ENCODE peak calls at places on chromosomes 4 and X, in eight cellular contexts. One of them, this sample, is unnamed.

GRCh38 chr4:16027626-16028025 is 56.2 kb downstream of the PROM1 start:
- DNase-seq in fibroblast of lung: peak; percentile 52
- DNase-seq in vagina: no peak
- DNase-seq in CD8-positive, alpha-beta memory T cell: no peak
- DNase-seq in hepatocyte: no peak
- DNase-seq in astrocyte: peak; percentile 34
- DNase-seq in right cardiac atrium: no peak
- DNase-seq in mammary epithelial cell: no peak
- DNase-seq in this sample: no peak

GRCh38 chr4:117817316-117817715 is 217.0 kb upstream of the NDST3 start:
- DNase-seq in fibroblast of lung: peak; percentile 48
- DNase-seq in vagina: no peak
- DNase-seq in CD8-positive, alpha-beta memory T cell: no peak
- DNase-seq in hepatocyte: no peak
- DNase-seq in astrocyte: peak; percentile 42
- DNase-seq in right cardiac atrium: no peak
- DNase-seq in mammary epithelial cell: no peak
- DNase-seq in this sample: no peak

GRCh38 chr4:4995866-4996265 is 23.4 kb downstream of the CYTL1 start:
- DNase-seq in fibroblast of lung: peak; percentile 25
- DNase-seq in vagina: no peak
- DNase-seq in CD8-positive, alpha-beta memory T cell: no peak
- DNase-seq in hepatocyte: no peak
- DNase-seq in astrocyte: peak; percentile 22
- DNase-seq in right cardiac atrium: no peak
- DNase-seq in mammary epithelial cell: no peak
- DNase-seq in this sample: no peak

GRCh38 chr4:139763205-139763604 is 97.6 kb downstream of the MGST2 start:
- DNase-seq in fibroblast of lung: no peak
- DNase-seq in vagina: no peak
- DNase-seq in CD8-positive, alpha-beta memory T cell: no peak
- DNase-seq in hepatocyte: no peak
- DNase-seq in astrocyte: no peak
- DNase-seq in right cardiac atrium: no peak
- DNase-seq in mammary epithelial cell: no peak
- DNase-seq in this sample: no peak

GRCh38 chrX:148593987-148594386 is 93.6 kb downstream of the AFF2 start:
- DNase-seq in fibroblast of lung: no peak
- DNase-seq in vagina: no peak
- DNase-seq in CD8-positive, alpha-beta memory T cell: no peak
- DNase-seq in hepatocyte: peak; percentile 6
- DNase-seq in astrocyte: no peak
- DNase-seq in right cardiac atrium: no peak
- DNase-seq in mammary epithelial cell: no peak
- DNase-seq in this sample: no peak

GRCh38 chr4:51885371-51885770 is 42.4 kb downstream of the DCUN1D4 start:
- DNase-seq in fibroblast of lung: peak; percentile 32
- DNase-seq in vagina: no peak
- DNase-seq in CD8-positive, alpha-beta memory T cell: no peak
- DNase-seq in hepatocyte: peak; percentile 46
- DNase-seq in astrocyte: peak; percentile 20
- DNase-seq in right cardiac atrium: no peak
- DNase-seq in mammary epithelial cell: no peak
- DNase-seq in this sample: no peak

GRCh38 chr4:170270628-170271027 is 180.9 kb upstream of the AADAT start:
- DNase-seq in fibroblast of lung: no peak
- DNase-seq in vagina: no peak
- DNase-seq in CD8-positive, alpha-beta memory T cell: no peak
- DNase-seq in hepatocyte: no peak
- DNase-seq in astrocyte: no peak
- DNase-seq in right cardiac atrium: no peak
- DNase-seq in mammary epithelial cell: no peak
- DNase-seq in this sample: no peak

GRCh38 chrX:107675823-107676555 is 47.7 kb downstream of the PRPS1 start:
- DNase-seq in fibroblast of lung: peak; percentile 23
- DNase-seq in vagina: no peak
- DNase-seq in CD8-positive, alpha-beta memory T cell: no peak
- DNase-seq in hepatocyte: peak; percentile 61
- DNase-seq in astrocyte: no peak
- DNase-seq in right cardiac atrium: peak; percentile 33
- DNase-seq in mammary epithelial cell: peak; percentile 30
- DNase-seq in this sample: no peak

GRCh38 chrX:63918611-63919010 is 133.6 kb upstream of the ARHGEF9 start:
- DNase-seq in fibroblast of lung: no peak
- DNase-seq in vagina: no peak
- DNase-seq in CD8-positive, alpha-beta memory T cell: no peak
- DNase-seq in hepatocyte: no peak
- DNase-seq in astrocyte: no peak
- DNase-seq in right cardiac atrium: no peak
- DNase-seq in mammary epithelial cell: peak; percentile 28
- DNase-seq in this sample: no peak

GRCh38 chr4:68732653-68733466 is 62.4 kb upstream of the UGT2B15 start:
- DNase-seq in fibroblast of lung: no peak
- DNase-seq in vagina: no peak
- DNase-seq in CD8-positive, alpha-beta memory T cell: no peak
- DNase-seq in hepatocyte: peak; percentile 77
- DNase-seq in astrocyte: no peak
- DNase-seq in right cardiac atrium: no peak
- DNase-seq in mammary epithelial cell: no peak
- DNase-seq in this sample: no peak

GRCh38 chrX:40100537-40101429 is 3.0 kb upstream of the BCOR start:
- DNase-seq in fibroblast of lung: no peak
- DNase-seq in vagina: no peak
- DNase-seq in CD8-positive, alpha-beta memory T cell: no peak
- DNase-seq in hepatocyte: no peak
- DNase-seq in astrocyte: no peak
- DNase-seq in right cardiac atrium: no peak
- DNase-seq in mammary epithelial cell: no peak
- DNase-seq in this sample: no peak

GRCh38 chr4:107824367-107825071 is at the start of gene SGMS2:
- DNase-seq in fibroblast of lung: peak; percentile 89
- DNase-seq in vagina: peak; percentile 92
- DNase-seq in CD8-positive, alpha-beta memory T cell: no peak
- DNase-seq in hepatocyte: peak; percentile 95
- DNase-seq in astrocyte: peak; percentile 82
- DNase-seq in right cardiac atrium: peak; percentile 92
- DNase-seq in mammary epithelial cell: peak; percentile 95
- DNase-seq in this sample: peak; percentile 54

GRCh38 chr4:126708716-126709115 is 924.0 kb upstream of the INTU start:
- DNase-seq in fibroblast of lung: no peak
- DNase-seq in vagina: no peak
- DNase-seq in CD8-positive, alpha-beta memory T cell: no peak
- DNase-seq in hepatocyte: no peak
- DNase-seq in astrocyte: no peak
- DNase-seq in right cardiac atrium: no peak
- DNase-seq in mammary epithelial cell: peak; percentile 84
- DNase-seq in this sample: no peak

GRCh38 chr4:172390341-172390740 is 577.1 kb downstream of the GALNTL6 start:
- DNase-seq in fibroblast of lung: no peak
- DNase-seq in vagina: no peak
- DNase-seq in CD8-positive, alpha-beta memory T cell: no peak
- DNase-seq in hepatocyte: no peak
- DNase-seq in astrocyte: no peak
- DNase-seq in right cardiac atrium: no peak
- DNase-seq in mammary epithelial cell: peak; percentile 87
- DNase-seq in this sample: no peak

GRCh38 chr4:113086172-113086695 is 36.8 kb downstream of the ANK2 start:
- DNase-seq in fibroblast of lung: no peak
- DNase-seq in vagina: no peak
- DNase-seq in CD8-positive, alpha-beta memory T cell: no peak
- DNase-seq in hepatocyte: no peak
- DNase-seq in astrocyte: no peak
- DNase-seq in right cardiac atrium: no peak
- DNase-seq in mammary epithelial cell: no peak
- DNase-seq in this sample: no peak

GRCh38 chr4:114052227-114052626 is 72.8 kb upstream of the ARSJ start:
- DNase-seq in fibroblast of lung: no peak
- DNase-seq in vagina: no peak
- DNase-seq in CD8-positive, alpha-beta memory T cell: no peak
- DNase-seq in hepatocyte: no peak
- DNase-seq in astrocyte: no peak
- DNase-seq in right cardiac atrium: no peak
- DNase-seq in mammary epithelial cell: no peak
- DNase-seq in this sample: no peak

GRCh38 chr4:182978152-182978827 is 61.1 kb upstream of the DCTD start:
- DNase-seq in fibroblast of lung: peak; percentile 88
- DNase-seq in vagina: no peak
- DNase-seq in CD8-positive, alpha-beta memory T cell: no peak
- DNase-seq in hepatocyte: no peak
- DNase-seq in astrocyte: peak; percentile 83
- DNase-seq in right cardiac atrium: no peak
- DNase-seq in mammary epithelial cell: peak; percentile 67
- DNase-seq in this sample: no peak

GRCh38 chr4:142706381-142706780 is 139.7 kb downstream of the INPP4B start:
- DNase-seq in fibroblast of lung: no peak
- DNase-seq in vagina: no peak
- DNase-seq in CD8-positive, alpha-beta memory T cell: no peak
- DNase-seq in hepatocyte: no peak
- DNase-seq in astrocyte: no peak
- DNase-seq in right cardiac atrium: no peak
- DNase-seq in mammary epithelial cell: no peak
- DNase-seq in this sample: no peak
- H3K4me3 ChIP-seq in fibroblast of lung: no peak overlapping the region
- H3K4me3 ChIP-seq in vagina: no peak overlapping the region
- H3K4me3 ChIP-seq in CD8-positive, alpha-beta memory T cell: peak overlapping the region; percentile 16
- H3K4me3 ChIP-seq in hepatocyte: no peak overlapping the region
- H3K4me3 ChIP-seq in astrocyte: no peak overlapping the region
- H3K4me3 ChIP-seq in right cardiac atrium: no peak overlapping the region
- H3K4me3 ChIP-seq in mammary epithelial cell: no peak overlapping the region
- H3K4me3 ChIP-seq in this sample: no peak overlapping the region

GRCh38 chr4:76984127-76984526 is 34.6 kb downstream of the SEPTIN11 start:
- DNase-seq in fibroblast of lung: peak; percentile 59
- DNase-seq in vagina: no peak
- DNase-seq in CD8-positive, alpha-beta memory T cell: peak; percentile 39
- DNase-seq in hepatocyte: no peak
- DNase-seq in astrocyte: peak; percentile 47
- DNase-seq in right cardiac atrium: no peak
- DNase-seq in mammary epithelial cell: peak; percentile 24
- DNase-seq in this sample: no peak
- H3K27ac ChIP-seq in fibroblast of lung: peak overlapping the region; percentile 94
- H3K27ac ChIP-seq in vagina: peak overlapping the region; percentile 42
- H3K27ac ChIP-seq in CD8-positive, alpha-beta memory T cell: no peak overlapping the region
- H3K27ac ChIP-seq in hepatocyte: peak overlapping the region; percentile 91
- H3K27ac ChIP-seq in astrocyte: peak overlapping the region; percentile 98
- H3K27ac ChIP-seq in right cardiac atrium: peak overlapping the region; percentile 32
- H3K27ac ChIP-seq in mammary epithelial cell: peak overlapping the region; percentile 6
- H3K27ac ChIP-seq in this sample: peak overlapping the region; percentile 94

GRCh38 chr4:21451032-21451431 is 497.5 kb downstream of the KCNIP4 start:
- DNase-seq in fibroblast of lung: peak; percentile 84
- DNase-seq in vagina: no peak
- DNase-seq in CD8-positive, alpha-beta memory T cell: no peak
- DNase-seq in hepatocyte: no peak
- DNase-seq in astrocyte: peak; percentile 81
- DNase-seq in right cardiac atrium: no peak
- DNase-seq in mammary epithelial cell: peak; percentile 89
- DNase-seq in this sample: no peak
- H3K4me3 ChIP-seq in fibroblast of lung: no peak overlapping the region
- H3K4me3 ChIP-seq in vagina: no peak overlapping the region
- H3K4me3 ChIP-seq in CD8-positive, alpha-beta memory T cell: no peak overlapping the region
- H3K4me3 ChIP-seq in hepatocyte: no peak overlapping the region
- H3K4me3 ChIP-seq in astrocyte: no peak overlapping the region
- H3K4me3 ChIP-seq in right cardiac atrium: no peak overlapping the region
- H3K4me3 ChIP-seq in mammary epithelial cell: no peak overlapping the region
- H3K4me3 ChIP-seq in this sample: no peak overlapping the region

GRCh38 chr4:21801661-21802355 is 146.8 kb downstream of the KCNIP4 start:
- DNase-seq in fibroblast of lung: peak; percentile 63
- DNase-seq in vagina: no peak
- DNase-seq in CD8-positive, alpha-beta memory T cell: no peak
- DNase-seq in hepatocyte: no peak
- DNase-seq in astrocyte: peak; percentile 50
- DNase-seq in right cardiac atrium: no peak
- DNase-seq in mammary epithelial cell: no peak
- DNase-seq in this sample: no peak
- H3K27ac ChIP-seq in fibroblast of lung: no peak overlapping the region
- H3K27ac ChIP-seq in vagina: no peak overlapping the region
- H3K27ac ChIP-seq in CD8-positive, alpha-beta memory T cell: no peak overlapping the region
- H3K27ac ChIP-seq in hepatocyte: no peak overlapping the region
- H3K27ac ChIP-seq in astrocyte: peak overlapping the region; percentile 92
- H3K27ac ChIP-seq in right cardiac atrium: no peak overlapping the region
- H3K27ac ChIP-seq in mammary epithelial cell: peak overlapping the region; percentile 57
- H3K27ac ChIP-seq in this sample: no peak overlapping the region

DNA sequence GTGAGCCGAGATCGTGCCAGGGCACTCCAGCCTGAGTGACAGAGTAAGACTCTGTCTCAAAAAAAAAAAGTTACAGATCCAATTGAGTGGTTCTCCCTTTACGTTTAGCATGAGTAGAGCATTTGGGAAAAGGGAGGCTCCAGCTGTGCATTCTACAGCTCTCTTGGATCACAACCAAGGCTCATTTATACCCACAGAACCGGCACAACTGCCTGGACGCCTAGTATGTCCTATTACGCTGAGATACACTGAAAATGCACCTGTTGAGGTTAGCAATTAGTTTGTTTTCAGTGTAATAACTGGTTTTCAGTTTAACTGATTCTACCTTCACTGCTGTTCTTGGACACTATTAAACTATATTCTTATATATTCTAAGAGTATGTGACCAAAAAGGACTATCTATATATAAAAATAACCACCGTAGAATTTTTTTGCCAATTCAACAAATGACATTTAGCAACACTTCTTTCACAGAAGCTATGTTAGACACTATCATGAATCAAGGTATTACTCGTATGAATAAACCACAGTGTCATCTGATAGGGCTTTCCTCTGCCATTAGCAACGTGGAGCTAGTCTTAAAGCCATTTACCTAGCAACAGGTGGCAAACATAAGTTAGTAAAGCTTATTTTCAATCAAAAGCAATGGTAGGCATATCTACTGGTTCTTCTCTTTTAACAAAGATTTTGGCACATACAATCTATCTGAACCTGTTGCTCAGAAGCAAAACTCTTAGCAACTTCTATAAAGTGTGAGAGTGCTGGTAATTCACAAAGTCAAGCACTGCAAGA is 3.6 kb downstream of the OTUD4 start:
- DNase-seq in fibroblast of lung: no peak
- DNase-seq in vagina: no peak
- DNase-seq in CD8-positive, alpha-beta memory T cell: peak; percentile 11
- DNase-seq in hepatocyte: no peak
- DNase-seq in astrocyte: no peak
- DNase-seq in right cardiac atrium: no peak
- DNase-seq in mammary epithelial cell: peak; percentile 35
- DNase-seq in this sample: no peak
- H3K4me3 ChIP-seq in fibroblast of lung: peak overlapping the region; percentile 92
- H3K4me3 ChIP-seq in vagina: peak overlapping the region; percentile 96
- H3K4me3 ChIP-seq in CD8-positive, alpha-beta memory T cell: peak overlapping the region; percentile 82
- H3K4me3 ChIP-seq in hepatocyte: peak overlapping the region; percentile 77
- H3K4me3 ChIP-seq in astrocyte: peak overlapping the region; percentile 99
- H3K4me3 ChIP-seq in right cardiac atrium: peak overlapping the region; percentile 67
- H3K4me3 ChIP-seq in mammary epithelial cell: peak overlapping the region; percentile 58
- H3K4me3 ChIP-seq in this sample: peak overlapping the region; percentile 86

This sample was measured in AG04450.